ENCODE peak calls at places on chromosomes 4 and X, in nine cellular contexts. One of them, this sample, is unnamed.

GRCh38 chrX:46325312-46325877 is 219.8 kb downstream of the ZNF674 start:
- DNase-seq in Calu3: peak; percentile 90
- DNase-seq in tibial nerve: no peak
- DNase-seq in NCI-H2171 treated with DMSO at 0.1 percent for 48 hours: no peak
- DNase-seq in anterior cingulate cortex: no peak
- DNase-seq in H4: peak; percentile 87
- DNase-seq in astrocyte of the hippocampus: peak; percentile 92
- DNase-seq in T-helper 2 cell: no peak
- DNase-seq in memory B cell: no peak
- DNase-seq in this sample: no peak

GRCh38 chr4:154740462-154740861 is 3.3 kb upstream of the LRAT start:
- DNase-seq in Calu3: no peak
- DNase-seq in tibial nerve: no peak
- DNase-seq in NCI-H2171 treated with DMSO at 0.1 percent for 48 hours: no peak
- DNase-seq in anterior cingulate cortex: no peak
- DNase-seq in H4: no peak
- DNase-seq in astrocyte of the hippocampus: no peak
- DNase-seq in T-helper 2 cell: no peak
- DNase-seq in memory B cell: no peak
- DNase-seq in this sample: no peak

GRCh38 chr4:122403860-122404259 is 25.0 kb downstream of the ADAD1 start:
- DNase-seq in Calu3: no peak
- DNase-seq in tibial nerve: no peak
- DNase-seq in NCI-H2171 treated with DMSO at 0.1 percent for 48 hours: no peak
- DNase-seq in anterior cingulate cortex: no peak
- DNase-seq in H4: no peak
- DNase-seq in astrocyte of the hippocampus: no peak
- DNase-seq in T-helper 2 cell: no peak
- DNase-seq in memory B cell: no peak
- DNase-seq in this sample: no peak

GRCh38 chrX:75278991-75279390 is 5.1 kb downstream of the UPRT start:
- DNase-seq in Calu3: no peak
- DNase-seq in tibial nerve: no peak
- DNase-seq in NCI-H2171 treated with DMSO at 0.1 percent for 48 hours: no peak
- DNase-seq in anterior cingulate cortex: no peak
- DNase-seq in H4: peak; percentile 87
- DNase-seq in astrocyte of the hippocampus: peak; percentile 45
- DNase-seq in T-helper 2 cell: no peak
- DNase-seq in memory B cell: no peak
- DNase-seq in this sample: no peak

GRCh38 chrX:120305531-120306145 is 5.6 kb downstream of the TMEM255A start:
- DNase-seq in Calu3: no peak
- DNase-seq in tibial nerve: no peak
- DNase-seq in NCI-H2171 treated with DMSO at 0.1 percent for 48 hours: no peak
- DNase-seq in anterior cingulate cortex: no peak
- DNase-seq in H4: no peak
- DNase-seq in astrocyte of the hippocampus: no peak
- DNase-seq in T-helper 2 cell: no peak
- DNase-seq in memory B cell: no peak
- DNase-seq in this sample: no peak

GRCh38 chr4:5905714-5906113 is 12.8 kb upstream of the CRMP1 start:
- DNase-seq in Calu3: no peak
- DNase-seq in tibial nerve: no peak
- DNase-seq in NCI-H2171 treated with DMSO at 0.1 percent for 48 hours: no peak
- DNase-seq in anterior cingulate cortex: no peak
- DNase-seq in H4: no peak
- DNase-seq in astrocyte of the hippocampus: no peak
- DNase-seq in T-helper 2 cell: no peak
- DNase-seq in memory B cell: no peak
- DNase-seq in this sample: no peak

GRCh38 chr4:80077639-80078038 is 4.6 kb upstream of the ANTXR2 start:
- DNase-seq in Calu3: no peak
- DNase-seq in tibial nerve: no peak
- DNase-seq in NCI-H2171 treated with DMSO at 0.1 percent for 48 hours: no peak
- DNase-seq in anterior cingulate cortex: no peak
- DNase-seq in H4: no peak
- DNase-seq in astrocyte of the hippocampus: no peak
- DNase-seq in T-helper 2 cell: no peak
- DNase-seq in memory B cell: no peak
- DNase-seq in this sample: no peak

GRCh38 chr4:145069361-145069760 is 28.6 kb downstream of the ANAPC10 start:
- DNase-seq in Calu3: no peak
- DNase-seq in tibial nerve: no peak
- DNase-seq in NCI-H2171 treated with DMSO at 0.1 percent for 48 hours: no peak
- DNase-seq in anterior cingulate cortex: no peak
- DNase-seq in H4: no peak
- DNase-seq in astrocyte of the hippocampus: peak; percentile 47
- DNase-seq in T-helper 2 cell: no peak
- DNase-seq in memory B cell: no peak
- DNase-seq in this sample: no peak

GRCh38 chr4:156252300-156253016 is 298.8 kb upstream of the CTSO start:
- DNase-seq in Calu3: no peak
- DNase-seq in tibial nerve: no peak
- DNase-seq in NCI-H2171 treated with DMSO at 0.1 percent for 48 hours: no peak
- DNase-seq in anterior cingulate cortex: peak; percentile 1
- DNase-seq in H4: peak; percentile 12
- DNase-seq in astrocyte of the hippocampus: peak; percentile 50
- DNase-seq in T-helper 2 cell: no peak
- DNase-seq in memory B cell: no peak
- DNase-seq in this sample: no peak

GRCh38 chr4:123398151-123398802 is 1.7 kb downstream of the SPRY1 start:
- DNase-seq in Calu3: peak; percentile 82
- DNase-seq in tibial nerve: peak; percentile 33
- DNase-seq in NCI-H2171 treated with DMSO at 0.1 percent for 48 hours: peak; percentile 37
- DNase-seq in anterior cingulate cortex: peak; percentile 62
- DNase-seq in H4: no peak
- DNase-seq in astrocyte of the hippocampus: peak; percentile 90
- DNase-seq in T-helper 2 cell: peak; percentile 12
- DNase-seq in memory B cell: peak; percentile 48
- DNase-seq in this sample: peak; percentile 83

GRCh38 chrX:13791145-13791544 is 25.7 kb downstream of the GPM6B start:
- DNase-seq in Calu3: no peak
- DNase-seq in tibial nerve: no peak
- DNase-seq in NCI-H2171 treated with DMSO at 0.1 percent for 48 hours: no peak
- DNase-seq in anterior cingulate cortex: no peak
- DNase-seq in H4: no peak
- DNase-seq in astrocyte of the hippocampus: no peak
- DNase-seq in T-helper 2 cell: no peak
- DNase-seq in memory B cell: no peak
- DNase-seq in this sample: no peak

GRCh38 chr4:48863728-48864127 is 32.8 kb downstream of the OCIAD1 start:
- DNase-seq in Calu3: no peak
- DNase-seq in tibial nerve: no peak
- DNase-seq in NCI-H2171 treated with DMSO at 0.1 percent for 48 hours: no peak
- DNase-seq in anterior cingulate cortex: no peak
- DNase-seq in H4: no peak
- DNase-seq in astrocyte of the hippocampus: no peak
- DNase-seq in T-helper 2 cell: no peak
- DNase-seq in memory B cell: no peak
- DNase-seq in this sample: no peak

GRCh38 chr4:99863-100262 is 24.4 kb upstream of the ZNF718 start:
- DNase-seq in Calu3: no peak
- DNase-seq in tibial nerve: no peak
- DNase-seq in NCI-H2171 treated with DMSO at 0.1 percent for 48 hours: no peak
- DNase-seq in anterior cingulate cortex: no peak
- DNase-seq in H4: no peak
- DNase-seq in astrocyte of the hippocampus: no peak
- DNase-seq in T-helper 2 cell: no peak
- DNase-seq in memory B cell: no peak
- DNase-seq in this sample: no peak

GRCh38 chr4:141486375-141486997 is 149.9 kb upstream of the IL15 start:
- DNase-seq in Calu3: no peak
- DNase-seq in tibial nerve: no peak
- DNase-seq in NCI-H2171 treated with DMSO at 0.1 percent for 48 hours: no peak
- DNase-seq in anterior cingulate cortex: no peak
- DNase-seq in H4: no peak
- DNase-seq in astrocyte of the hippocampus: peak; percentile 54
- DNase-seq in T-helper 2 cell: no peak
- DNase-seq in memory B cell: no peak
- DNase-seq in this sample: no peak

GRCh38 chr4:139018971-139019758 is 3.6 kb downstream of the NOCT start:
- DNase-seq in Calu3: no peak
- DNase-seq in tibial nerve: no peak
- DNase-seq in NCI-H2171 treated with DMSO at 0.1 percent for 48 hours: peak; percentile 62
- DNase-seq in anterior cingulate cortex: no peak
- DNase-seq in H4: no peak
- DNase-seq in astrocyte of the hippocampus: no peak
- DNase-seq in T-helper 2 cell: no peak
- DNase-seq in memory B cell: no peak
- DNase-seq in this sample: no peak

GRCh38 chr4:25182941-25183340 is 22.7 kb upstream of the SEPSECS start:
- DNase-seq in Calu3: no peak
- DNase-seq in tibial nerve: no peak
- DNase-seq in NCI-H2171 treated with DMSO at 0.1 percent for 48 hours: no peak
- DNase-seq in anterior cingulate cortex: no peak
- DNase-seq in H4: no peak
- DNase-seq in astrocyte of the hippocampus: no peak
- DNase-seq in T-helper 2 cell: no peak
- DNase-seq in memory B cell: no peak
- DNase-seq in this sample: no peak

GRCh38 chr4:76194325-76194724 is 19.3 kb downstream of the SCARB2 start:
- DNase-seq in Calu3: peak; percentile 33
- DNase-seq in tibial nerve: no peak
- DNase-seq in NCI-H2171 treated with DMSO at 0.1 percent for 48 hours: no peak
- DNase-seq in anterior cingulate cortex: no peak
- DNase-seq in H4: no peak
- DNase-seq in astrocyte of the hippocampus: peak; percentile 56
- DNase-seq in T-helper 2 cell: no peak
- DNase-seq in memory B cell: no peak
- DNase-seq in this sample: no peak

GRCh38 chr4:159003420-159004253 is 99.2 kb upstream of the RAPGEF2 start:
- DNase-seq in Calu3: no peak
- DNase-seq in tibial nerve: no peak
- DNase-seq in NCI-H2171 treated with DMSO at 0.1 percent for 48 hours: peak; percentile 4
- DNase-seq in anterior cingulate cortex: no peak
- DNase-seq in H4: peak; percentile 60
- DNase-seq in astrocyte of the hippocampus: peak; percentile 58
- DNase-seq in T-helper 2 cell: no peak
- DNase-seq in memory B cell: no peak
- DNase-seq in this sample: no peak

GRCh38 chr4:25060179-25060578 is 29.4 kb upstream of the LGI2 start:
- DNase-seq in Calu3: no peak
- DNase-seq in tibial nerve: no peak
- DNase-seq in NCI-H2171 treated with DMSO at 0.1 percent for 48 hours: no peak
- DNase-seq in anterior cingulate cortex: no peak
- DNase-seq in H4: no peak
- DNase-seq in astrocyte of the hippocampus: no peak
- DNase-seq in T-helper 2 cell: no peak
- DNase-seq in memory B cell: no peak
- DNase-seq in this sample: no peak

GRCh38 chr4:3307891-3308575 is 15.2 kb downstream of the RGS12 start:
- DNase-seq in Calu3: no peak
- DNase-seq in tibial nerve: no peak
- DNase-seq in NCI-H2171 treated with DMSO at 0.1 percent for 48 hours: no peak
- DNase-seq in anterior cingulate cortex: no peak
- DNase-seq in H4: no peak
- DNase-seq in astrocyte of the hippocampus: no peak
- DNase-seq in T-helper 2 cell: no peak
- DNase-seq in memory B cell: no peak
- DNase-seq in this sample: no peak

GRCh38 chr4:25320374-25321172 is 8.0 kb downstream of the ZCCHC4 start:
- DNase-seq in Calu3: no peak
- DNase-seq in tibial nerve: no peak
- DNase-seq in NCI-H2171 treated with DMSO at 0.1 percent for 48 hours: no peak
- DNase-seq in anterior cingulate cortex: no peak
- DNase-seq in H4: peak; percentile 64
- DNase-seq in astrocyte of the hippocampus: peak; percentile 62
- DNase-seq in T-helper 2 cell: no peak
- DNase-seq in memory B cell: no peak
- DNase-seq in this sample: no peak

GRCh38 chrX:23884427-23885024 is 23.2 kb downstream of the APOO start:
- DNase-seq in Calu3: no peak
- DNase-seq in tibial nerve: no peak
- DNase-seq in NCI-H2171 treated with DMSO at 0.1 percent for 48 hours: no peak
- DNase-seq in anterior cingulate cortex: no peak
- DNase-seq in H4: no peak
- DNase-seq in astrocyte of the hippocampus: no peak
- DNase-seq in T-helper 2 cell: no peak
- DNase-seq in memory B cell: no peak
- DNase-seq in this sample: no peak

GRCh38 chrX:30935985-30936384 is 46.9 kb upstream of the TAB3 start:
- DNase-seq in Calu3: peak; percentile 45
- DNase-seq in tibial nerve: no peak
- DNase-seq in NCI-H2171 treated with DMSO at 0.1 percent for 48 hours: no peak
- DNase-seq in anterior cingulate cortex: no peak
- DNase-seq in H4: peak; percentile 18
- DNase-seq in astrocyte of the hippocampus: peak; percentile 42
- DNase-seq in T-helper 2 cell: no peak
- DNase-seq in memory B cell: no peak
- DNase-seq in this sample: peak; percentile 27

GRCh38 chr4:73588613-73589012 is 31.6 kb downstream of the RASSF6 start:
- DNase-seq in Calu3: no peak
- DNase-seq in tibial nerve: no peak
- DNase-seq in NCI-H2171 treated with DMSO at 0.1 percent for 48 hours: no peak
- DNase-seq in anterior cingulate cortex: no peak
- DNase-seq in H4: no peak
- DNase-seq in astrocyte of the hippocampus: no peak
- DNase-seq in T-helper 2 cell: no peak
- DNase-seq in memory B cell: no peak
- DNase-seq in this sample: no peak